ENCODE peak calls at places on chromosomes 5 and 9, in five cellular contexts. K is tibial artery, O is heart left ventricle, T is MM.1S, R is aorta. B is an unnamed sample.

GRCh38 chr5:63959177-63959982 is 2.9 kb downstream of the HTR1A start:
- DNase-seq in K (no peak), T (no peak), R (peak), O (peak), B (no peak)

GRCh38 chr5:168315991-168316578 is 24.6 kb downstream of the WWC1 start:
- DNase-seq in O (no peak), T (no peak), R (no peak), K (peak), B (no peak)

GRCh38 chr9:120480707-120481106 is 99.3 kb downstream of the CDK5RAP2 start:
- DNase-seq in T (no peak), R (no peak), O (no peak), K (no peak), B (peak)

GRCh38 chr5:150637245-150638052 is 3.0 kb upstream of the SYNPO start:
- DNase-seq in T (no peak), O (peak), K (peak), R (no peak), B (peak)

GRCh38 chr9:116715751-116716150 is 28.6 kb downstream of the TRIM32 start:
- DNase-seq in O (no peak), R (no peak), K (no peak), T (no peak), B (no peak)

GRCh38 chr5:148687427-148687826 is 33.1 kb upstream of the HTR4 start:
- DNase-seq in T (peak), R (no peak), O (no peak), K (no peak), B (no peak)

GRCh38 chr5:24368121-24368520 is 276.7 kb downstream of the CDH10 start:
- DNase-seq in T (no peak), O (no peak), K (no peak), R (no peak), B (no peak)

GRCh38 chr9:127876026-127876763 is 1.3 kb downstream of the AK1 start:
- DNase-seq in T (no peak), K (no peak), R (peak), O (peak), B (no peak)

GRCh38 chr9:120894404-120895226 is 17.6 kb upstream of the PHF19 start:
- DNase-seq in T (no peak), O (peak), K (peak), R (peak), B (no peak)

GRCh38 chr9:129835860-129836223 is 584 bp downstream of the USP20 start:
- DNase-seq in O (no peak), T (peak), K (no peak), R (no peak), B (no peak)

GRCh38 chr9:130186839-130187522 is 14.8 kb downstream of the NCS1 start:
- DNase-seq in T (no peak), R (peak), O (no peak), K (peak), B (peak)

GRCh38 chr9:76417394-76417793 is 23.2 kb upstream of the RFK start:
- DNase-seq in T (no peak), O (no peak), K (no peak), R (no peak), B (no peak)

GRCh38 chr9:79362100-79363081 is 209.4 kb upstream of the TLE4 start:
- DNase-seq in K (no peak), O (no peak), T (no peak), R (no peak), B (no peak)

GRCh38 chr5:133824661-133825254 is 143.7 kb downstream of the C5orf15 start:
- DNase-seq in R (no peak), O (no peak), T (peak), K (peak), B (no peak)

GRCh38 chr5:126007841-126008240 is 415.4 kb upstream of the GRAMD2B start:
- DNase-seq in R (no peak), O (no peak), T (no peak), K (no peak), B (no peak)

GRCh38 chr5:80193421-80193820 is 62.4 kb downstream of the SERINC5 start:
- DNase-seq in O (no peak), T (no peak), K (no peak), R (no peak), B (no peak)

GRCh38 chr5:1763960-1764605 is 35.6 kb downstream of the MRPL36 start:
- DNase-seq in O (peak), K (no peak), T (no peak), R (peak), B (no peak)
- H3K4me3 ChIP-seq in O (no peak), K (no peak), T (no peak), R (no peak), B (no peak)

GRCh38 chr5:159304961-159305595 is 25.2 kb downstream of the IL12B start:
- DNase-seq in O (no peak), T (no peak), K (no peak), R (no peak), B (no peak)
- H3K4me3 ChIP-seq in O (no peak), T (no peak), K (no peak), R (no peak), B (no peak)

GRCh38 chr9:14992516-14992915 is 82.3 kb upstream of the FREM1 start:
- DNase-seq in K (no peak), O (no peak), T (no peak), R (no peak), B (no peak)

GRCh38 chr9:14993891-14994554 is 83.8 kb upstream of the FREM1 start:
- DNase-seq in T (no peak), R (no peak), O (no peak), K (no peak), B (no peak)

GRCh38 chr9:14993061-14993800 is 83.0 kb upstream of the FREM1 start:
- DNase-seq in R (peak), O (peak), K (peak), T (no peak), B (peak)

GRCh38 chr9:14989811-14990210 is 79.6 kb upstream of the FREM1 start:
- DNase-seq in R (no peak), O (no peak), T (no peak), K (no peak), B (no peak)

DNA sequence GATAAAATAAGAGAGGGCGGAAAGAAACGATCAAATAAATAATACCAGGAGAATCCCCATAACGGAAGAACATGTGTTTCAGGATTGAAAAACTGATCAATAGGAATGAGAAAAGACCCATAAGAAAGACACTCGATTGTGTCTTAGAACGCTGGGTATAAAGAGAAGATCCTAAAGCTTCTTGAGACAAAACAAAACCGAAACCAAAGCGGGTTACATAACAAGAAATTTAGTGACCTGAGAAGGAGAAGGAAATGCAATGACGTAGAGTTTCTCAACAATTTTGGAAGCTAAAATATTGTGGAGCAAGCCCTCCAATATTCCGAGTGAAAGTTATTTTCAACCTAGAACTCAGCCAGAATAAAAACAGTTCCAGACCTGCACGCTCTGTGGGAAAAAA is 81.8 kb upstream of the FREM1 start:
- DNase-seq in K (no peak), T (no peak), O (no peak), R (no peak), B (no peak)
- H3K4me3 ChIP-seq in K (no peak), T (no peak), O (no peak), R (no peak), B (no peak)

GRCh38 chr9:34651876-34652602 is at the start of gene IL11RA:
- DNase-seq in K (peak), O (peak), T (peak), R (peak), B (no peak)
- H3K4me3 ChIP-seq in K (peak), O (peak), T (peak), R (peak), B (peak)

DNA sequence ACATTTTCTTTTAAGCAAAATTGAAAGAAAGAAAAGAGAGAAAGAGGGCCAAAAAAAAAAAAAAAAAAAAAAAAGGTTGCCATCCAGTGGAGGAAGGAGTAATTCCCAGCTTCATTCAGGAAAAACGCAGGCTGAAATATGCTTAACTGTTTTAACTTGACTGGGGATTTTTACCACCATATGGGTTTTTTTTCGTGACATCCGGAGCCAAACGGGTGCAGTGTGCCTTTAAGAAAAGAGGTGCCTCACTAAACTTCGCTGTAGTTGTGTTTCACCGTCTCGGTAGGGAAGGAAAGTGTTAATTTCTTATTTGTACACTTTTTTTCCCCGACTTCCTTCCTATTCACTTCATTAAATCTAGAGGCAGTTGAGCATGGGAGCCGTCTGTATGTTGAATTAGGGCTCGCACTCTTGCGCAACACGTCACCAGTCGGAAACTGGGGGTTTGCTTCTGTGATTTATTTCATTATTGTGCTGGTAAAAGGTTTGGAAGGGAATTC is 143.0 kb downstream of the SMARCA2 start:
- DNase-seq in R (peak), O (no peak), T (peak), K (no peak), B (peak)
- H3K4me3 ChIP-seq in R (peak), O (peak), T (peak), K (peak), B (peak)

GRCh38 chr5:176427971-176428370 is 11.6 kb upstream of the CLTB start:
- DNase-seq in O (no peak), K (no peak), R (no peak), T (no peak), B (no peak)

GRCh38 chr5:176436641-176437040 is 11.5 kb upstream of the FAF2 start:
- DNase-seq in K (no peak), R (no peak), T (peak), O (no peak), B (no peak)

GRCh38 chr5:176429972-176430371 is 13.6 kb upstream of the CLTB start:
- DNase-seq in T (no peak), R (no peak), O (no peak), K (no peak), B (no peak)

GRCh38 chr5:176432707-176433106 is 15.5 kb upstream of the FAF2 start:
- DNase-seq in R (no peak), O (no peak), K (no peak), T (no peak), B (no peak)
- H3K4me3 ChIP-seq in R (no peak), O (no peak), K (no peak), T (no peak), B (no peak)

DNA sequence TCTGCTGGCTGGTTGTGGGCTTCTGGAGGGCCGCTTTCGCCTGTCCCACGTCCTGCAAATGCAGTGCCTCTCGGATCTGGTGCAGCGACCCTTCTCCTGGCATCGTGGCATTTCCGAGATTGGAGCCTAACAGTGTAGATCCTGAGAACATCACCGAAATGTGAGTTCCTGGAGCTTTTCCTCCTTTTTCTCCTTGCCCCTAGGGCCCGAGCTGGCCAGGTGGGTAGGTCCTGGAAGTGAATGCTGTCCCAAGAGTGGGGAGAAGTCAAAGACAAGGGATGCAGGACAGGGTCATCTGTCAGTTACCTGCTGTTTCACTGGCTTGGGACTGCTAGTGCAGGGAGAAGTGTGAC is 1.2 kb downstream of the NTRK2 start:
- DNase-seq in O (no peak), T (no peak), R (no peak), K (no peak), B (no peak)
- H3K4me3 ChIP-seq in O (peak), T (peak), R (no peak), K (peak), B (peak)

GRCh38 chr9:34991833-34992375 is 2.4 kb downstream of the DNAJB5 start:
- DNase-seq in T (no peak), O (peak), K (peak), R (no peak), B (no peak)

GRCh38 chr9:34989056-34989945 is at the start of gene DNAJB5:
- DNase-seq in R (peak), O (peak), T (peak), K (peak), B (peak)

GRCh38 chr9:34990908-34991832 is 1.6 kb downstream of the DNAJB5 start:
- DNase-seq in T (no peak), K (peak), R (no peak), O (no peak), B (no peak)

GRCh38 chr9:34988218-34989055 is 1.1 kb upstream of the DNAJB5 start:
- DNase-seq in R (peak), O (peak), T (no peak), K (peak), B (no peak)

GRCh38 chr9:34989946-34990635 is 546 bp downstream of the DNAJB5 start:
- DNase-seq in R (peak), K (peak), O (peak), T (peak), B (no peak)
- H3K4me3 ChIP-seq in R (peak), K (peak), O (peak), T (peak), B (peak)

GRCh38 chr5:61277190-61277589 is 54.9 kb upstream of the ZSWIM6 start:
- DNase-seq in K (no peak), O (no peak), T (peak), R (no peak), B (no peak)
- H3K4me3 ChIP-seq in K (no peak), O (no peak), T (no peak), R (no peak), B (no peak)

GRCh38 chr5:87034562-87034961 is 233.1 kb upstream of the RASA1 start:
- DNase-seq in K (no peak), R (no peak), O (no peak), T (no peak), B (no peak)

GRCh38 chr5:87027570-87027969 is 240.1 kb upstream of the RASA1 start:
- DNase-seq in K (no peak), O (no peak), T (peak), R (no peak), B (no peak)

GRCh38 chr5:87030699-87031098 is 237.0 kb upstream of the RASA1 start:
- DNase-seq in R (no peak), O (no peak), K (no peak), T (no peak), B (no peak)

GRCh38 chr5:87029951-87030350 is 237.7 kb upstream of the RASA1 start:
- DNase-seq in K (no peak), R (no peak), O (no peak), T (no peak), B (no peak)
- H3K4me3 ChIP-seq in K (no peak), R (no peak), O (no peak), T (no peak), B (no peak)

B was measured in kidney epithelial cell.